ENCODE peak calls at places on chromosome 13, in five cellular contexts. Y is spleen, X is transverse colon, I is suprapubic skin, Q is SK-N-SH. V is an unnamed sample.

GRCh38 chr13:75910591-75910990 is 274.5 kb downstream of the LMO7 start:
- DNase-seq in I (no peak), Y (no peak), Q (peak), X (no peak), V (no peak)

GRCh38 chr13:35388456-35388855 is 88.0 kb downstream of the MAB21L1 start:
- DNase-seq in X (no peak), Q (no peak), Y (no peak), I (no peak), V (no peak)

GRCh38 chr13:96020155-96020575 is 33.0 kb downstream of the UGGT2 start:
- DNase-seq in I (no peak), X (peak), Y (no peak), Q (peak), V (no peak)

GRCh38 chr13:27663947-27664346 is 42.3 kb downstream of the POLR1D start:
- DNase-seq in Q (no peak), Y (no peak), X (no peak), I (no peak), V (no peak)

GRCh38 chr13:93477238-93477637 is 250.6 kb downstream of the GPC6 start:
- DNase-seq in Q (no peak), Y (no peak), I (no peak), X (no peak), V (no peak)

GRCh38 chr13:107812013-107812412 is 403.3 kb downstream of the LIG4 start:
- DNase-seq in Q (no peak), X (no peak), I (no peak), Y (no peak), V (no peak)

GRCh38 chr13:44954210-44954609 is 35.1 kb downstream of the NUFIP1 start:
- DNase-seq in X (no peak), Y (no peak), Q (no peak), I (no peak), V (no peak)

GRCh38 chr13:32650705-32651311 is 64.6 kb downstream of the PDS5B start:
- DNase-seq in X (peak), I (no peak), Q (peak), Y (no peak), V (no peak)

GRCh38 chr13:112671359-112671758 is 18.5 kb upstream of the ATP11A start:
- DNase-seq in Y (no peak), I (peak), X (no peak), Q (no peak), V (no peak)

GRCh38 chr13:75788494-75788991 is 152.4 kb downstream of the LMO7 start:
- DNase-seq in X (peak), Y (no peak), I (no peak), Q (no peak), V (no peak)

GRCh38 chr13:103625194-103625593 is 559.0 kb upstream of the SLC10A2 start:
- DNase-seq in Q (no peak), X (no peak), I (no peak), Y (no peak), V (no peak)

GRCh38 chr13:84491952-84492351 is 609.7 kb upstream of the SLITRK1 start:
- DNase-seq in X (no peak), Q (no peak), I (no peak), Y (no peak), V (no peak)

GRCh38 chr13:31067416-31068118 is 94.1 kb downstream of the HSPH1 start:
- DNase-seq in I (no peak), Q (no peak), Y (no peak), X (no peak), V (no peak)

GRCh38 chr13:74870865-74871264 is 611.1 kb downstream of the TBC1D4 start:
- DNase-seq in X (no peak), I (no peak), Q (no peak), Y (no peak), V (no peak)

GRCh38 chr13:111304041-111304544 is 16.3 kb upstream of the TEX29 start:
- DNase-seq in Y (no peak), X (peak), Q (no peak), I (no peak), V (no peak)

GRCh38 chr13:47033216-47033615 is 136.4 kb upstream of the HTR2A start:
- DNase-seq in Q (no peak), Y (no peak), X (no peak), I (no peak), V (no peak)

GRCh38 chr13:47708386-47708785 is 292.7 kb downstream of the SUCLA2 start:
- DNase-seq in X (no peak), Q (no peak), I (no peak), Y (no peak), V (no peak)

GRCh38 chr13:80705371-80706163 is 364.6 kb upstream of the SPRY2 start:
- DNase-seq in Y (peak), X (no peak), I (no peak), Q (peak), V (no peak)

GRCh38 chr13:49869514-49869913 is 66.6 kb downstream of the SPRYD7 start:
- DNase-seq in X (no peak), Q (peak), Y (no peak), I (no peak), V (no peak)

GRCh38 chr13:47549219-47549752 is 451.8 kb downstream of the SUCLA2 start:
- DNase-seq in Y (no peak), X (no peak), Q (no peak), I (no peak), V (no peak)

GRCh38 chr13:89796196-89796595 is 1551.3 kb upstream of the MIR17HG start:
- DNase-seq in Y (no peak), Q (no peak), I (no peak), X (no peak), V (no peak)

GRCh38 chr13:50015263-50015662 is at the start of gene KCNRG:
- DNase-seq in I (no peak), Y (no peak), X (no peak), Q (no peak), V (no peak)

GRCh38 chr13:33931397-33931987 is 113.5 kb downstream of the RFC3 start:
- DNase-seq in Y (no peak), X (no peak), Q (peak), I (no peak), V (no peak)

GRCh38 chr13:90091611-90092010 is 1255.9 kb upstream of the MIR17HG start:
- DNase-seq in Q (no peak), X (no peak), I (no peak), Y (no peak), V (no peak)

GRCh38 chr13:66462187-66462586 is 767.9 kb downstream of the PCDH9 start:
- DNase-seq in I (no peak), Y (no peak), Q (no peak), X (no peak), V (no peak)

GRCh38 chr13:78040431-78040830 is 121.8 kb upstream of the EDNRB start:
- DNase-seq in Y (no peak), I (no peak), X (no peak), Q (no peak), V (no peak)

GRCh38 chr13:112457081-112457480 is 80.9 kb downstream of the SPACA7 start:
- DNase-seq in I (no peak), Y (no peak), Q (no peak), X (no peak), V (no peak)

GRCh38 chr13:84998681-84999080 is 800.5 kb downstream of the SLITRK6 start:
- DNase-seq in I (no peak), X (no peak), Y (no peak), Q (no peak), V (no peak)

GRCh38 chr13:109874444-109874920 is 88.1 kb upstream of the IRS2 start:
- DNase-seq in Q (no peak), X (no peak), I (no peak), Y (no peak), V (no peak)
- TF ChIP-seq POLR2AphosphoS5 in Q (no peak), X (no peak), I (no peak), Y (no peak), V (no peak)

GRCh38 chr13:51638497-51638871 is 54.2 kb downstream of the WDFY2 start:
- DNase-seq in X (no peak), I (no peak), Y (no peak), Q (no peak), V (no peak)

GRCh38 chr13:51637852-51638496 is 53.7 kb downstream of the WDFY2 start:
- DNase-seq in I (no peak), Y (no peak), X (no peak), Q (no peak), V (no peak)

GRCh38 chr13:51632643-51633357 is 48.5 kb downstream of the WDFY2 start:
- DNase-seq in I (no peak), X (no peak), Q (no peak), Y (no peak), V (peak)

GRCh38 chr13:51636349-51636890 is 52.2 kb downstream of the WDFY2 start:
- DNase-seq in Q (no peak), I (no peak), Y (no peak), X (no peak), V (no peak)

DNA sequence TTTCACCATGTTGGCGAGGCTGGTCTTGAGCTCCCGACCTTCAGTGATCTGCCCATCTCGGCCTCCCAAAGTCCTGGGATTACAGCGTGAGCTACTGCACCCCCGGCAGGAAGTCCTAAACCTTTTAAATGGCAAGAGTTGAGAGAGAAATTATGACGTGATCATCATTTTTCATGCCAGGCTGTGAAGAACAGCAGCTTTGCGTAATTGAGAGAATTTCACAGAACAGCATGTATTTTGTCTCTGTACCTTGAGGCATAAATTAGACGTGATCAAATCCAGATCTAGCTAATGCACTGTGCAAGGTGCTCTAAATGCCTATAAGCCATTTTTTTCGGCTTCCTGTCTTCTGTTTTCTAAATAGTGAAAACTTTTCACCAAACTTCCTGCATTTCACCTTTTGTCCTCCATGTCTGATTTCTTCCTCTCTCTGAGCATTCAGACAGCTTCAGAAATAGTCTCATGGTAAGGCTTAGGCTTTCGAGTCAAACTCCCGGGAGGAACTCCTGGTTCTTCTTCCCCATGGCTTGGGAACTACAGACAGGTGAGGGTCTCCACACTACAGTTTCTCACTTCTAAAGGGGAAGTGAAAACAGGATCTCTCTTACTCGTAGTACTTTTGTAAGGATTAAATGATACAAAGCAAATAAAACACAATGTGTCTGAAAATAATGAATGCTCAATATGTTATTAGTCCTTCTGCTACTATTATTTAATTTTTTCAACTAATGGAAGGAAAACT is 51.0 kb downstream of the WDFY2 start:
- DNase-seq in X (no peak), Q (peak), Y (no peak), I (no peak), V (no peak)
- TF ChIP-seq POLR2AphosphoS5 in X (no peak), Q (no peak), Y (no peak), I (no peak), V (no peak)

GRCh38 chr13:25675060-25675459 is 303.3 kb downstream of the ATP8A2 start:
- DNase-seq in X (no peak), I (no peak), Q (no peak), Y (no peak), V (no peak)
- TF ChIP-seq POLR2AphosphoS5 in X (no peak), I (no peak), Q (no peak), Y (no peak), V (no peak)

GRCh38 chr13:40430234-40430633 is 236.2 kb downstream of the FOXO1 start:
- DNase-seq in X (no peak), I (no peak), Y (no peak), Q (peak), V (no peak)
- TF ChIP-seq POLR2AphosphoS5 in X (peak), I (no peak), Y (no peak), Q (no peak), V (no peak)

DNA sequence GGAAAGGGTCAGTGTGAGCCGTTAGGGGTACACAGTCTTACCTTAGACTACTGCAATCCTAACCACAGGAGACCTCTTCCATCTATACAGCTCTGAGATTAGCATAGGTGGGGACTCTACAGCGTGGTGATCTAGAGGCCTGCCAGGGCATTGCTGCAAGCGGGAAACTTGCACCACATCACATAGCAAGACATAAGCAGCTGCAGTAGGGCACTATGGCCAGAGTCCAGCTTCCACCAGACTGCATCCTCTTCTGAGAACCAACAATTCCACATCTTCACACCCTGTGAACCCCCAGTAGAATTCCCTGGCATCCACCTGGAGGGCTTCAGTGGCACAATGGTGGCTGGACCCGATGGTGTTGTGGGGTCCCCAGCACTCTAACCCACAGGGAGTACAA is 1564.3 kb upstream of the PRR20A start:
- DNase-seq in Y (no peak), X (no peak), I (no peak), Q (no peak), V (no peak)
- TF ChIP-seq POLR2AphosphoS5 in Y (no peak), X (no peak), I (no peak), Q (no peak), V (no peak)

GRCh38 chr13:42355841-42356575 is 84.1 kb downstream of the AKAP11 start:
- DNase-seq in Q (no peak), I (no peak), Y (no peak), X (no peak), V (no peak)

GRCh38 chr13:42355118-42355840 is 83.3 kb downstream of the AKAP11 start:
- DNase-seq in I (no peak), Y (no peak), X (no peak), Q (no peak), V (no peak)

GRCh38 chr13:42350141-42350540 is 78.2 kb downstream of the AKAP11 start:
- DNase-seq in Q (no peak), Y (no peak), I (no peak), X (no peak), V (no peak)

GRCh38 chr13:42360046-42360445 is 88.1 kb downstream of the AKAP11 start:
- DNase-seq in Y (no peak), Q (no peak), I (no peak), X (no peak), V (no peak)

GRCh38 chr13:42354246-42355117 is 82.5 kb downstream of the AKAP11 start:
- DNase-seq in X (no peak), I (no peak), Y (no peak), Q (no peak), V (no peak)
- TF ChIP-seq POLR2AphosphoS5 in X (no peak), I (no peak), Y (no peak), Q (no peak), V (no peak)

GRCh38 chr13:114128624-114129522 is 3.5 kb downstream of the RASA3 start:
- DNase-seq in X (peak), Y (peak), Q (no peak), I (peak), V (no peak)
- TF ChIP-seq POLR2AphosphoS5 in X (peak), Y (peak), Q (no peak), I (peak), V (peak)

V was measured in breast epithelium.